ENCODE peak calls at places on chromosome 4, in five cellular contexts. M is body of pancreas; H is GM13977; X is CD4-positive, alpha-beta T cell; Z is cardiac muscle cell. V is an unnamed sample.

GRCh38 chr4:175330652-175331051 is 412.5 kb downstream of the ADAM29 start:
- DNase-seq in M (no peak), H (no peak), X (no peak), Z (no peak), V (no peak)

GRCh38 chr4:26086621-26087068 is 172.6 kb downstream of the SMIM20 start:
- DNase-seq in M (no peak), H (no peak), X (no peak), Z (no peak), V (no peak)

GRCh38 chr4:72902354-72902753 is 167.2 kb downstream of the COX18 start:
- DNase-seq in M (no peak), H (no peak), X (no peak), Z (no peak), V (no peak)

GRCh38 chr4:95000076-95000648 is 242.4 kb downstream of the BMPR1B start:
- DNase-seq in M (no peak), H (no peak), X (no peak), Z (no peak), V (no peak)

GRCh38 chr4:173218411-173219125 is 50.0 kb downstream of the GALNT7 start:
- DNase-seq in M (no peak), H (no peak), X (no peak), Z (peak), V (no peak)

GRCh38 chr4:93827272-93827947 is 1.1 kb upstream of the ATOH1 start:
- DNase-seq in M (peak), H (peak), X (no peak), Z (no peak), V (peak)

GRCh38 chr4:186621959-186622553 is 66.7 kb upstream of the MTNR1A start:
- DNase-seq in M (no peak), H (no peak), X (no peak), Z (peak), V (no peak)

GRCh38 chr4:159551268-159551667 is 448.4 kb downstream of the RAPGEF2 start:
- DNase-seq in M (no peak), H (no peak), X (no peak), Z (peak), V (no peak)

GRCh38 chr4:19455196-19455595 is 796.5 kb upstream of the SLIT2 start:
- DNase-seq in M (no peak), H (no peak), X (no peak), Z (no peak), V (no peak)

GRCh38 chr4:180031330-180031729 is 2211.9 kb upstream of the TENM3 start:
- DNase-seq in M (no peak), H (no peak), X (no peak), Z (no peak), V (no peak)

GRCh38 chr4:3485011-3485881 is 22.1 kb downstream of the DOK7 start:
- DNase-seq in M (no peak), H (no peak), X (no peak), Z (no peak), V (peak)

GRCh38 chr4:81421346-81422218 is 50.1 kb downstream of the RASGEF1B start:
- DNase-seq in M (peak), H (peak), X (no peak), Z (peak), V (peak)

GRCh38 chr4:77308843-77309242 is 151.8 kb downstream of the CCNG2 start:
- DNase-seq in M (no peak), H (peak), X (no peak), Z (peak), V (peak)

GRCh38 chr4:13481569-13481968 is 2.6 kb downstream of the RAB28 start:
- DNase-seq in M (no peak), H (no peak), X (no peak), Z (peak), V (no peak)

GRCh38 chr4:76783836-76784235 is 114.1 kb downstream of the SOWAHB start:
- DNase-seq in M (no peak), H (no peak), X (no peak), Z (no peak), V (no peak)

GRCh38 chr4:5992171-5993062 is 25.8 kb downstream of the C4orf50 start:
- DNase-seq in M (no peak), H (no peak), X (no peak), Z (no peak), V (no peak)

GRCh38 chr4:82423245-82424054 is 6.8 kb downstream of the HNRNPDL start:
- DNase-seq in M (no peak), H (no peak), X (no peak), Z (no peak), V (no peak)

GRCh38 chr4:107643021-107643420 is 77.0 kb downstream of the PAPSS1 start:
- DNase-seq in M (no peak), H (no peak), X (no peak), Z (no peak), V (no peak)

GRCh38 chr4:19850909-19851308 is 400.8 kb upstream of the SLIT2 start:
- DNase-seq in M (no peak), H (no peak), X (no peak), Z (peak), V (no peak)

GRCh38 chr4:2617955-2618354 is 81.5 kb downstream of the FAM193A start:
- DNase-seq in M (no peak), H (no peak), X (no peak), Z (no peak), V (no peak)

GRCh38 chr4:110400071-110400470 is 75.9 kb upstream of the ENPEP start:
- DNase-seq in M (no peak), H (no peak), X (no peak), Z (no peak), V (no peak)

GRCh38 chr4:5945936-5946335 is 53.0 kb upstream of the CRMP1 start:
- DNase-seq in M (no peak), H (no peak), X (no peak), Z (no peak), V (no peak)

GRCh38 chr4:52015366-52015765 is 4.8 kb downstream of the LRRC66 start:
- DNase-seq in M (no peak), H (no peak), X (no peak), Z (peak), V (no peak)
- TF ChIP-seq CTCF in M (no peak), H (no peak), X (no peak), Z (peak), V (no peak)

GRCh38 chr4:1567519-1567807 is 116.7 kb downstream of the FAM53A start:
- DNase-seq in M (no peak), H (no peak), X (no peak), Z (no peak), V (no peak)

GRCh38 chr4:1568855-1569460 is 115.2 kb downstream of the FAM53A start:
- DNase-seq in M (no peak), H (no peak), X (no peak), Z (no peak), V (no peak)

GRCh38 chr4:1569461-1570151 is 114.5 kb downstream of the FAM53A start:
- DNase-seq in M (no peak), H (no peak), X (no peak), Z (no peak), V (no peak)

GRCh38 chr4:1566838-1567518 is 117.1 kb downstream of the FAM53A start:
- DNase-seq in M (no peak), H (no peak), X (no peak), Z (no peak), V (no peak)

GRCh38 chr4:1567808-1568581 is 116.1 kb downstream of the FAM53A start:
- DNase-seq in M (no peak), H (peak), X (no peak), Z (no peak), V (no peak)
- TF ChIP-seq CTCF in M (no peak), H (no peak), X (no peak), Z (no peak), V (no peak)

DNA sequence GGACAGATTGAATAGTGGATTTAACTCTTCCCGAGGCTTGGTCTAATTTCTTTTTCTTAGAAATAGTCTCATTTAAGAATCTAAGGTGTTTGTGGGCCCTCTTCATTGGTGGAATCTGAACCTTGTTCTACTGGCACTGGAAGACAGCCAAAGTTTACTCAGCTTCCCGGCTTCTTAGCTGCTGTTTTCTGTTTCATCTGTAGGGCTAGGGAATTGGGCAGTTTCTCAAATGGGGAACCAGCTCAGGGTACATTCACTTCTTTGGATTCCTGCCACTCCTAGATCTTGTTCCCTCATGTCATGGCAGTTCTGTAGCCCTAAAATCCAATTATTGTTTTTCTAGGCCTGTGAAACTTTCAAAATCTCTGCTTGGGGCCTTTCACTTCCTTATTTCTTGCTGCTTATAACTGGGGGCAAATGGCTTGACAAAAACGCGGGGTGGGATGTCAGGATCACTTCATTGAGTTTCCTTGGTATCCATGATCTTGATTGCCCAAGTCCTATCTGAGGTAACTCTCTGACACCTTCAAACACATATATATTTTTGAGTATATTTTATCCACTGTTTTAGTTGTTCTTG is 985.0 kb downstream of the C4orf33 start:
- DNase-seq in M (peak), H (no peak), X (no peak), Z (no peak), V (no peak)
- TF ChIP-seq CTCF in M (no peak), H (no peak), X (no peak), Z (no peak), V (no peak)

DNA sequence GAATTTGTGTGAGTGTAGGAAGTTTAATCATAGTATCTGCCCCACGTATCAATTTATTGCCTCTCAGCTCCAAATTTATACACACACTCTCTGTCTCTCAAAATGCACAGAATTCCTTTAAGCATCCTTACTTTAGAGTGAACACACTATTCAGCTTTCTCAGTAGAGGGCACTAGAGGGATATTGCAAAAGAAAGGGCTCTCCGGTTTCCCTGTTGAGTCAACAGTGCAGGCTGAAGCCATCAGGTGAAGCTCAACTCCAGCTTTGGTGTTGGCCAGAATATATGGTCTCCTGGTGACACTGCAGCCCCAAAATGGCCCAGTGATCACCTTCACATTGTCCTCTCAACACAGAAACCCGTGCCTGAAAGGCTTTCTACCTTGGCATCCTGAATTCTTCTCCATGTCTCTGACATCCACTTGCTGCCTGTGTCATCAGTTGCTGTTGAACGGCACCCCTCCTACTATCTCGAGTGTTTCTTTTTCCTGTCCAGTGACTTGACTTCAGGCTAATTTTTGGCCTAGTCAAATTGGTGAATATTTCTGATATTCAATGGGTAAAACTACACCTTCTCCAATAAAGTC is 670.5 kb downstream of the GABRG1 start:
- DNase-seq in M (no peak), H (peak), X (no peak), Z (peak), V (peak)
- TF ChIP-seq CTCF in M (peak), H (peak), X (no peak), Z (peak), V (peak)

GRCh38 chr4:98794565-98795205 is 134.2 kb downstream of the EIF4E start:
- DNase-seq in M (no peak), H (no peak), X (no peak), Z (peak), V (no peak)
- TF ChIP-seq CTCF in M (no peak), H (no peak), X (no peak), Z (no peak), V (no peak)

GRCh38 chr4:89598602-89599001 is 238.4 kb downstream of the SNCA start:
- DNase-seq in M (no peak), H (no peak), X (no peak), Z (peak), V (no peak)
- TF ChIP-seq CTCF in M (no peak), H (peak), X (no peak), Z (no peak), V (no peak)

DNA sequence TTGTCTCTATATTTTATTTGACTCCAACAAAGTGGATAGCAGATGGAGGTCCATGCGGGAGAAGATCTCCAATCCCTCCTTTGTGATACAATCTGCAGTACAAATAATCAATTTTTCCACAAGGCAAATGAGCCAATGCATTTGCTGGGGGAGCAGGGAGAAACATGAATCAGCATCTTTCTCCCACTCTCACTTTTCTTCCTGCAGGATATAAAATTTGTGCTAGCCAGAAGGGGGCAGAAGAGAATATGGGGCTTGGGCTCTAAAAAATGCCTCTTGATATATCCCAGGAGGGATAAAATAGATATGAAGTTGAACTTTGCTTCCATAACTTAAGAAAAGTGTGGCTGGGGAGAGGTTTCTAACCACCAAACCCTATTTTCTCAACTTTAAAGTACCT is 38.3 kb upstream of the CWH43 start:
- DNase-seq in M (no peak), H (no peak), X (no peak), Z (no peak), V (no peak)
- TF ChIP-seq CTCF in M (no peak), H (no peak), X (no peak), Z (no peak), V (no peak)

GRCh38 chr4:169757575-169758184 is at the start of gene HPF1:
- DNase-seq in M (peak), H (peak), X (peak), Z (peak), V (peak)
- TF ChIP-seq CTCF in M (no peak), H (no peak), X (no peak), Z (no peak), V (no peak)

GRCh38 chr4:140581078-140581477 is 12.3 kb upstream of the UCP1 start:
- DNase-seq in M (no peak), H (no peak), X (no peak), Z (peak), V (no peak)

GRCh38 chr4:140575489-140575888 is 6.7 kb upstream of the UCP1 start:
- DNase-seq in M (no peak), H (no peak), X (no peak), Z (no peak), V (no peak)

GRCh38 chr4:140579278-140579677 is 10.5 kb upstream of the UCP1 start:
- DNase-seq in M (peak), H (no peak), X (no peak), Z (no peak), V (no peak)
- TF ChIP-seq CTCF in M (no peak), H (no peak), X (no peak), Z (no peak), V (no peak)

GRCh38 chr4:119550857-119551532 is 77.6 kb downstream of the PDE5A start:
- DNase-seq in M (no peak), H (no peak), X (no peak), Z (no peak), V (no peak)
- TF ChIP-seq CTCF in M (no peak), H (no peak), X (no peak), Z (no peak), V (no peak)